ENCODE peak calls at places on chromosomes 5 and 9, in seven cellular contexts. S, I, Y, O, P, E and H are unnamed samples.

GRCh38 chr5:55022454-55022853 is 1.6 kb upstream of the GZMK start:
- DNase-seq in S (no peak), I (no peak), Y (no peak), O (no peak), P (no peak), E (no peak), H (no peak)

GRCh38 chr9:34589371-34589655 is 211 bp downstream of the CNTFR start:
- DNase-seq in S (no peak), I (no peak), Y (no peak), O (no peak), P (no peak), E (no peak), H (no peak)

GRCh38 chr5:159533197-159533596 is 202.9 kb upstream of the IL12B start:
- DNase-seq in S (no peak), I (no peak), Y (no peak), O (no peak), P (no peak), E (no peak), H (no peak)

GRCh38 chr9:123544007-123544827 is 188.2 kb downstream of the CRB2 start:
- DNase-seq in S (no peak), I (no peak), Y (no peak), O (no peak), P (no peak), E (no peak), H (no peak)

GRCh38 chr9:72268961-72269360 is 96.0 kb downstream of the ZFAND5 start:
- DNase-seq in S (no peak), I (no peak), Y (no peak), O (no peak), P (no peak), E (no peak), H (no peak)

GRCh38 chr5:108381034-108381954 is 604 bp downstream of the FBXL17 start:
- DNase-seq in S (peak), I (peak), Y (peak), O (peak), P (peak), E (peak), H (peak)

GRCh38 chr9:82982271-82982880 is 80.6 kb downstream of the RASEF start:
- DNase-seq in S (no peak), I (no peak), Y (no peak), O (no peak), P (no peak), E (no peak), H (no peak)

GRCh38 chr5:175103746-175104145 is 340.2 kb downstream of the DRD1 start:
- DNase-seq in S (no peak), I (no peak), Y (no peak), O (no peak), P (no peak), E (no peak), H (no peak)

GRCh38 chr9:109182940-109183798 is 16.1 kb upstream of the FRRS1L start:
- DNase-seq in S (no peak), I (peak), Y (no peak), O (no peak), P (no peak), E (no peak), H (no peak)

GRCh38 chr5:11719888-11720481 is 184.3 kb downstream of the CTNND2 start:
- DNase-seq in S (no peak), I (peak), Y (no peak), O (no peak), P (no peak), E (no peak), H (no peak)

GRCh38 chr9:13719410-13719809 is 439.9 kb upstream of the MPDZ start:
- DNase-seq in S (no peak), I (no peak), Y (no peak), O (no peak), P (no peak), E (no peak), H (no peak)

GRCh38 chr5:129904667-129905466 is 602 bp downstream of the CHSY3 start:
- DNase-seq in S (no peak), I (peak), Y (peak), O (no peak), P (no peak), E (no peak), H (no peak)

GRCh38 chr9:129569506-129570449 is 51.1 kb downstream of the C9orf50 start:
- DNase-seq in S (no peak), I (peak), Y (no peak), O (no peak), P (no peak), E (no peak), H (no peak)

GRCh38 chr9:87285183-87285582 is 212.5 kb upstream of the DAPK1 start:
- DNase-seq in S (no peak), I (no peak), Y (no peak), O (no peak), P (no peak), E (no peak), H (no peak)

GRCh38 chr9:112382501-112383364 is 2.8 kb downstream of the HSDL2 start:
- DNase-seq in S (no peak), I (no peak), Y (no peak), O (no peak), P (no peak), E (no peak), H (no peak)

GRCh38 chr9:128728298-128728697 is 4.4 kb upstream of the ZDHHC12 start:
- DNase-seq in S (no peak), I (no peak), Y (no peak), O (no peak), P (no peak), E (no peak), H (no peak)

GRCh38 chr5:178683758-178684157 is 46.7 kb downstream of the ZNF354A start:
- DNase-seq in S (no peak), I (no peak), Y (no peak), O (no peak), P (no peak), E (no peak), H (no peak)

GRCh38 chr9:38017149-38017884 is 51.7 kb downstream of the SHB start:
- DNase-seq in S (no peak), I (peak), Y (no peak), O (no peak), P (no peak), E (no peak), H (no peak)

GRCh38 chr9:36928670-36929349 is 105.3 kb downstream of the PAX5 start:
- DNase-seq in S (no peak), I (no peak), Y (no peak), O (no peak), P (no peak), E (no peak), H (no peak)

GRCh38 chr9:132006657-132007370 is 72.9 kb downstream of the MED27 start:
- DNase-seq in S (no peak), I (no peak), Y (no peak), O (no peak), P (no peak), E (no peak), H (no peak)

GRCh38 chr5:80438739-80439138 is 30.9 kb downstream of the ZFYVE16 start:
- DNase-seq in S (no peak), I (no peak), Y (no peak), O (no peak), P (no peak), E (no peak), H (no peak)

GRCh38 chr5:133754575-133755169 is 142.3 kb upstream of the FSTL4 start:
- DNase-seq in S (no peak), I (peak), Y (no peak), O (no peak), P (no peak), E (no peak), H (no peak)

GRCh38 chr5:62616615-62617277 is 38.1 kb downstream of the LRRC70 start:
- DNase-seq in S (no peak), I (no peak), Y (no peak), O (no peak), P (no peak), E (no peak), H (no peak)

GRCh38 chr5:80389575-80389974 is 18.3 kb upstream of the ZFYVE16 start:
- DNase-seq in S (no peak), I (no peak), Y (no peak), O (no peak), P (no peak), E (no peak), H (no peak)

GRCh38 chr9:34929506-34930102 is 28.5 kb upstream of the PHF24 start:
- DNase-seq in S (no peak), I (peak), Y (peak), O (no peak), P (no peak), E (no peak), H (no peak)

GRCh38 chr9:20621553-20622329 is 558 bp downstream of the MLLT3 start:
- DNase-seq in S (peak), I (peak), Y (peak), O (peak), P (peak), E (peak), H (peak)

GRCh38 chr5:95963650-95964410 is 2.2 kb upstream of the ELL2 start:
- DNase-seq in S (no peak), I (no peak), Y (no peak), O (no peak), P (no peak), E (no peak), H (no peak)